ENCODE peak calls at places on chromosomes 12 and 14, in four cellular contexts. O is fibroblast of mammary gland, V is Panc1, Y is Peyer's patch. P is an unnamed sample.

GRCh38 chr12:802242-802995 is 50.0 kb downstream of the WNK1 start:
- DNase-seq in V (no peak), O (no peak), Y (no peak), P (no peak)

GRCh38 chr12:106769078-106769477 is 5.4 kb upstream of the RIC8B start:
- DNase-seq in V (no peak), O (peak; percentile 70), Y (no peak), P (no peak)

GRCh38 chr14:21071225-21072041 is 1.3 kb downstream of the ARHGEF40 start:
- DNase-seq in Y (peak; percentile 74), O (peak; percentile 95), V (no peak), P (peak; percentile 99)

GRCh38 chr12:50961708-50962107 is 9.4 kb downstream of the HIGD1C start:
- DNase-seq in Y (no peak), O (peak; percentile 9), V (no peak), P (no peak)

GRCh38 chr12:8677362-8677761 is 14.7 kb upstream of the MFAP5 start:
- DNase-seq in O (no peak), Y (no peak), V (no peak), P (no peak)

GRCh38 chr12:52438305-52439301 is 4.4 kb upstream of the KRT75 start:
- DNase-seq in V (no peak), Y (no peak), O (no peak), P (no peak)

GRCh38 chr14:60653388-60653690 is 4.1 kb upstream of the SIX1 start:
- DNase-seq in O (no peak), V (no peak), Y (no peak), P (no peak)

GRCh38 chr12:106303202-106303820 is 778 bp downstream of the TCP11L2 start:
- DNase-seq in O (peak; percentile 58), V (no peak), Y (peak; percentile 91), P (peak; percentile 72)

GRCh38 chr12:55073043-55074022 is 52.9 kb upstream of the OR9K2 start:
- DNase-seq in Y (peak; percentile 61), V (peak; percentile 39), O (peak; percentile 77), P (peak; percentile 83)

DNA sequence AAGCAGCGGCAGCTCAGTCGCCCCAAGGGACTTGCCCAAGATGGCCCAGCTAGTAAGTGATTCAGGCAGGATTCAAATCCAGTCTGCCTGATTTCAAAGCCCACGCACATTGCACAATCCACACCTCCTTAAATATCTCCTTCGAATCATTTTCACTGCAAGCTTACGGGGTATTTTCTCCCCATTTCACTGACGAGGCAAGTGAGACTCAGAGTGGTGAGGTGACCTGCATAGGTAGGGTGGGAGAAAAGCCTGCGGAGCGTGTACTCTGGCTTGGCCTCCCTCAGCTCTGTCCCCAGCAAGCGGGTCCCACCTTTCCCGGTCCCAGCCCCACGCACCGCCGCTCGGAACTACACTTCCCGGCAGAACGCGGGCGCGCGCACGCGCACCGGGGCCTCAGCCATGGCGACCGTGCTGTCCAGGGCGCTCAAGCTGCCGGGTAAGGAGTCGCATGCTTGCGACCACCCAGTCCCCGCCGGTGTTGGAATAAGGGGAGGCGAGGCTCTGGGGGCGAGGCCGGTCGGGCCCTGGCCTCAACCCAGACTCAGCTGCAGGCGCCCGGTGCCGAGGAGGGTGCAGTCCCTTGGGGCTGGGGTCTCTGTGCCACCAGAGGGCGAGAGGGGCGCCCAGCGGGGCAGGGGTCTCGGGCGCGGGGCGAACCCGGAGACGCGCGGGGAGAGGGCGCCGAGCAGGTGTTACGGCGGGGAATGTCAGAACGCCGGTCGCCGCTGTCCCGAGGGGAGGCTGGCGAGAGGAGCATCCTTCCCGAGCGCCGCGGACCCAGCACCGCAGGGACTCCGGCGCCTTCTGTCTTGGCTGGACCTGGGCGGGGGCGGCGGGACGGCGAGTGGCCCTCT is at the start of gene FAM234B:
- DNase-seq in V (no peak), Y (peak; percentile 84), O (peak; percentile 88), P (peak; percentile 78)
- TF ChIP-seq CTCF in V (peak; percentile 40), Y (no peak), O (no peak), P (peak; percentile 10)

GRCh38 chr12:92952394-92952793 is 23.3 kb upstream of the EEA1 start:
- DNase-seq in O (no peak), V (no peak), Y (no peak), P (no peak)

GRCh38 chr12:92950011-92950410 is 20.9 kb upstream of the EEA1 start:
- DNase-seq in Y (no peak), O (no peak), V (no peak), P (no peak)

GRCh38 chr12:92955997-92956663 is 27.0 kb upstream of the EEA1 start:
- DNase-seq in O (peak; percentile 92), Y (no peak), V (no peak), P (no peak)

GRCh38 chr12:92951006-92951405 is 21.9 kb upstream of the EEA1 start:
- DNase-seq in O (no peak), Y (no peak), V (no peak), P (no peak)

DNA sequence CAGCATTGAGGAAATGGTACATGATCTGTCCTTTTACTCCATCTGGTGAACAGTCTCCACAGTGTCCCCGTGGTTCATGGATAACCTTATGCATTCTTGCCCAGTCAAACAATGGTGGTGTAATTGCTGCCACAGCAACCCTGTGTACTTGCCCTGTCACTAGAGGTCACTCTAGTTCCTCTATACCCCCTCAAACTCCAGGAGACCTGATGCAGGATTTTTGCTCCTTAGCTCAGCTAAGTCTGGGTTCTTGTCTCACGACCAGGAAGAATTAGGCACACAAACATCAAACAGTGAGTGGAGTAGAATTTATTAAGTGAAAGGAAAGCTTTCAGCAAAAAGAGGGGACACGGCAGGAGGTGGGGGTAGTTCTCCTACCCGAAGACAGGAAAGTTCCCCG is 24.7 kb upstream of the EEA1 start:
- DNase-seq in V (no peak), O (no peak), Y (no peak), P (peak; percentile 29)
- TF ChIP-seq CTCF in V (no peak), O (no peak), Y (no peak), P (no peak)

GRCh38 chr14:33219957-33220356 is 281.3 kb downstream of the NPAS3 start:
- DNase-seq in O (no peak), V (no peak), Y (no peak), P (no peak)

GRCh38 chr14:33218030-33218429 is 279.4 kb downstream of the NPAS3 start:
- DNase-seq in V (no peak), Y (no peak), O (peak; percentile 2), P (no peak)
- TF ChIP-seq CTCF in V (no peak), Y (no peak), O (no peak), P (no peak)

DNA sequence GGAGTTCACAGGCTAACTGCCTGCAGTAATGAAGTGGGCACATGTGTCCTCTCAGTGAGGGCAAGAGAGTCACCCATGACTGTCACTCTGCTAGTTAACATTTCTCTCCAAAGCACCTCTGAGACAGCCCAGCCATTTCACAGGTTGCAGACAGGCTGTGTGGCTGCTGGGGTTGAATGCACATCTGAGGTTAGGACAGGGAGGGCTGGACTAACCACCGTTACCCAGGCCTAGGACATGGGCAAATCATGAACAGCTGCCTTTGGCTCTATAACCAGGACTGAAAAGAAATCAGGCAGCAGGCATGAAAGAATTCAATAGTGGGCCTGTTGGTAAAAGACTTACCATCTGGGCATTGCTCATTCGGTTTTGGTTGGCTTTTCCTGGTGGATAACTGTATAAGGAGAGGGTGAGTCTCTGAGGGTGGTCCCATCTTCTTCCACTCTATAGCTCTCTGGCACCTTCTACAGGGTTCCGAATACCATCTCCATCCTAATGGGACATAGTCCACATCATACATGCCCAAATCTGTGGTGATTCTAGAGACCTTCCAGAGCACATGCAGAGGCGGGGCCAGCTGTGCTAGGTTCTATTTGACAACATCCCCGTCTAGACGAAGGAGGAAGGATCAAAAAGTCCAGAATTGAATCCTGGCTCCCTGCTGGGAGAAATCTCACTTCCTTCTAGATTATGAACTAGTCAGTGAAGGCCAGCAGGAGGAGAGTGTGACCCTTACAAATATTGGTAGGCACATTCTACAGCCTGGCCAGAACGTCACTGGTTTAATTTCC is 10.8 kb downstream of the CRACR2A start:
- DNase-seq in V (no peak), O (no peak), Y (no peak), P (no peak)
- TF ChIP-seq CTCF in V (no peak), O (no peak), Y (no peak), P (no peak)

DNA sequence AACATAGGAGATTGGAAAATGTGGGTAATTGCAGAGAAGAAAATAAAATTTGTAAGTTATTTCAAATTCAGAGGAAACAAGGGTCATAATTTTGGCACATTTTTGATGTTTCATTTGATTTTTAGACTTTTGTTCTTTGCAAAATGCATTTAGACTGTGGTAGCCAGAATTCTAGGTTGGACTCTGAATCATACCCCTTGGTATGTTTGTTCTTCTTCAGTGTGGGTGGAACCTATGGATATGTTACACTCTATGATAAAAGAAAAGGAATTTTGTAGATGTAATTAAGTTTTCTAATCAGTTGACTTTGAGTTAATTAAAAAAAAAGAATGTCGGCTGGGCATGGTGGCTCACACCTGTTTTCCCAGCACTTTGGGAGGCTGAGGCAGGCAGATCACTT is 827.0 kb downstream of the AACS start:
- DNase-seq in O (no peak), Y (no peak), V (no peak), P (no peak)
- TF ChIP-seq CTCF in O (no peak), Y (no peak), V (no peak), P (no peak)

GRCh38 chr12:61538951-61539350 is 721.3 kb upstream of the USP15 start:
- DNase-seq in Y (no peak), V (no peak), O (peak; percentile 0), P (peak; percentile 43)
- TF ChIP-seq CTCF in Y (no peak), V (peak; percentile 8), O (no peak), P (no peak)

DNA sequence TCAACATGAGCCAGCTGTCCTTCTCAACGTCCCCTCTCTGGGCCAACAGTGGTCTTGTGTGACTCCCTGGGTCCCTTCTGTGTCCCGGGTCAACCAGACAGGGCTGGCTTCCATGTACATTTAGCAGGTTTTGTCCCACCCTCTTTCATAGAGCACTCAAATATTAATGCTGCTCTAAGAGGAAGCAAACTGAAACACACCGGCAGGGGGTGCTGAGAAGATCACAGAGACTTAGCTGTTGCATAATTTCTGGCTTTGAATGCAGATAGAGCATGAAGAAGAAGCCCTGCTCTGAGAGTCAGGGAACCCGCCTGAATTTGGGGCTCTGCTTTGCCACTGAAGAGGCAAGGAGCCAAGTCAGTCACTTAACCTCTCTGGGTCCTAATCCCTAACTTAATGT is 138.7 kb downstream of the ESRRB start:
- DNase-seq in V (no peak), Y (no peak), O (peak; percentile 9), P (peak; percentile 69)
- TF ChIP-seq CTCF in V (peak; percentile 30), Y (no peak), O (no peak), P (peak; percentile 68)

GRCh38 chr12:118119449-118119879 is 15.7 kb upstream of the VSIG10 start:
- DNase-seq in V (no peak), Y (no peak), O (no peak), P (no peak)
- TF ChIP-seq CTCF in V (no peak), Y (no peak), O (no peak), P (no peak)

DNA sequence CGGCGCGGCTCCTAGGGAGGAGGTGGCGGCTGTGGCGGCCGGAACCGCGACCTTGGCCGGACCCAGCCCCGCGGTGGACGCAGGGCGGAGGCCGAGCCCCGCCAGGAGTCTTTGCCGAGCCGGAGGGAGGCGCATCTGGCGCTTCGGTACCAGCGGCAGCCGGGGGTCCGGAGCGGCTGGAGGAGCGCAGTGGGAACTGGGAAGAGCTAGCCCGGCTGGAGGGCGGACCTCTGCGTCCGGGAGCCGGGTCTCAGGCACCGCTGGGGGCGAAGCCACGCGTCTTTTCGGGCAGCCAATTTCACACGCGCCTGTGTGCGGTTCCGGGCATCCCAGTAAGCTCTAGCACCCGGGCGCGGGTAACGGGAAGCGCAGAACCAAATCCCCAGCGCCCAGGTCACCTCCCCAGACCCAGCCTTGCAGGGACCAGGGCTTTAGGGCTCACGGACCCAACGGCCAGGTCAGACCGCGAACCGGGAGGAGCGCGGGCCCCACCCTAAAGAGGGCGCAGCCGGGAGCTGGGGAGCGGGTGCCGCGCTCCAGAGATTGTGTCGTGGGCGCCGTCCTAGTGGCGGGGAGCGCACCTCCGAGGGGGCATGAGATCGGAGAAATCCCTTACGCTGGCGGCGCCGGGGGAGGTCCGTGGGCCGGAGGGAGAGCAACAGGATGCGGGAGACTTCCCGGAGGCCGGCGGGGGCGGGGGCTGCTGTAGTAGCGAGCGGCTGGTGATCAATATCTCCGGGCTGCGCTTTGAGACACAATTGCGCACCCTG is 89.4 kb downstream of the GALNT8 start:
- DNase-seq in O (no peak), Y (no peak), V (no peak), P (no peak)
- TF ChIP-seq CTCF in O (no peak), Y (no peak), V (no peak), P (no peak)

P was measured in NB4.